ENCODE peak calls at places on chromosomes 11 and 22, in six cellular contexts. V is A549, Q is HepG2, Z is upper lobe of left lung, I is esophagus muscularis mucosa, D is K562. N is an unnamed sample.

GRCh38 chr11:57434640-57435546 is 8.0 kb upstream of the SLC43A3 start:
- DNase-seq in Q (peak), V (peak), D (no peak), I (no peak), Z (no peak), N (no peak)

GRCh38 chr11:64017950-64018224 is 17.8 kb upstream of the FLRT1 start:
- DNase-seq in D (no peak), Q (no peak), V (no peak), I (no peak), Z (peak), N (no peak)

GRCh38 chr11:115612331-115612730 is 108.1 kb upstream of the CADM1 start:
- DNase-seq in I (no peak), Z (no peak), D (no peak), V (no peak), Q (no peak), N (no peak)

GRCh38 chr11:123645576-123645975 is 8.8 kb downstream of the SCN3B start:
- DNase-seq in D (no peak), Q (no peak), V (no peak), I (no peak), Z (peak), N (no peak)

GRCh38 chr11:63767415-63768231 is 952 bp downstream of the ZFTA start:
- DNase-seq in D (peak), Z (peak), I (no peak), Q (peak), V (peak), N (peak)

GRCh38 chr11:75249704-75250103 is 9.1 kb downstream of the TPBGL start:
- DNase-seq in V (no peak), I (no peak), Z (no peak), Q (no peak), D (no peak), N (no peak)

GRCh38 chr22:37609240-37610152 is 862 bp downstream of the GGA1 start:
- DNase-seq in V (no peak), D (peak), I (no peak), Z (no peak), Q (no peak), N (no peak)

GRCh38 chr11:1120532-1121342 is 37.0 kb upstream of the MUC5AC start:
- DNase-seq in I (no peak), V (no peak), Q (no peak), Z (peak), D (no peak), N (peak)

GRCh38 chr11:72520815-72521214 is 86.5 kb upstream of the CLPB start:
- DNase-seq in I (no peak), V (no peak), D (no peak), Z (no peak), Q (no peak), N (no peak)

GRCh38 chr11:72521672-72522071 is 87.3 kb upstream of the CLPB start:
- DNase-seq in I (no peak), Z (no peak), Q (no peak), V (no peak), D (no peak), N (no peak)

GRCh38 chr11:72523991-72524390 is 89.7 kb upstream of the CLPB start:
- DNase-seq in Q (no peak), V (no peak), I (no peak), D (no peak), Z (no peak), N (no peak)

GRCh38 chr11:72522186-72522585 is 87.9 kb upstream of the CLPB start:
- DNase-seq in Q (no peak), D (no peak), V (no peak), Z (peak), I (no peak), N (no peak)

GRCh38 chr11:72519220-72519881 is 85.0 kb upstream of the CLPB start:
- DNase-seq in V (no peak), D (no peak), Q (no peak), Z (no peak), I (no peak), N (no peak)
- H3K4me3 ChIP-seq in V (no peak), D (no peak), Q (no peak), Z (peak), I (peak), N (no peak)

GRCh38 chr11:18536195-18536594 is 9.5 kb upstream of the TSG101 start:
- DNase-seq in V (no peak), Q (no peak), D (no peak), Z (no peak), I (no peak), N (no peak)

DNA sequence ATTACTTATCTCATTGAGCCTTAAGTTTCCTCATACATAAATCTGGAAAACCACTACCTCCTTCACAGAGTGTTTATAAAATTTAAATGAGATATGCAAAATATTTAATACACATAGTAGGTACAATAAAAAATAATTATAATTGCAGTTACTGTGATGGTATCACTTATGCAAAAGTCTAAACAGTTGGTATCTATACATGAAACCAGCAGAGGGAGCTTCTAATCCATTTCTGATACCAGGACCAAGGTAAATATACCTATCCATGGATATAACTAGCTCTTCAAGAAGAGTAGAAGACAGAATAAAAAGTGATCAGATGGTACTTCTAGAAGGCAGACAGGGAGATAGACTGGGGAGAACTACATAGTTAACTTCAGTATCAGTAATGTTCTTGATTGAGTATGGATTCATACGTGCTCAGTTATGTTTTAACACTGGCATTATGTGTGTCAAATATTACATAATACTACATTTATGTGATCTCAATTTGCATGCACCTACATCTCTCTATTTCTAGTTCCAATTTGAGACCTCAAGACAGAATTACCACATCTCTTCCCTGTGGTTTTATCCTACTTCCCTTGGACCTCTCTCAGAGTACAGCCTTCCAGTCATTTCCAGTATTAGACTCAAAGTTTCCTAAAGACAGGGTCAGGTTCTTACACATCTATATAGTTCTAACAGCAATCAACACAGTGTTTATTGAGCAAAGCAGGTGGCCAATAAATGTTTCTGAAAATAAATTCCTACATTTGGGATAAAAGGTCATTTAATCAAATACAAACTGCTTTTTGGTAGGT is 13.7 kb upstream of the TSG101 start:
- DNase-seq in Q (peak), Z (no peak), V (peak), D (no peak), I (no peak), N (no peak)
- TF ChIP-seq CTCF in Q (peak), Z (no peak), V (peak), D (peak), I (no peak), N (peak)

GRCh38 chr11:85232559-85232958 is 394.6 kb downstream of the DLG2 start:
- DNase-seq in I (no peak), Q (no peak), V (no peak), Z (no peak), D (no peak), N (no peak)
- TF ChIP-seq EP300 in I (no peak), Q (no peak), V (no peak), Z (no peak), D (no peak), N (no peak)

GRCh38 chr22:46074771-46075551 is 75.4 kb upstream of the PPARA start:
- DNase-seq in Z (peak), Q (no peak), I (no peak), D (no peak), V (no peak), N (peak)
- H3K4me3 ChIP-seq in Z (peak), Q (no peak), I (peak), D (no peak), V (peak), N (peak)

DNA sequence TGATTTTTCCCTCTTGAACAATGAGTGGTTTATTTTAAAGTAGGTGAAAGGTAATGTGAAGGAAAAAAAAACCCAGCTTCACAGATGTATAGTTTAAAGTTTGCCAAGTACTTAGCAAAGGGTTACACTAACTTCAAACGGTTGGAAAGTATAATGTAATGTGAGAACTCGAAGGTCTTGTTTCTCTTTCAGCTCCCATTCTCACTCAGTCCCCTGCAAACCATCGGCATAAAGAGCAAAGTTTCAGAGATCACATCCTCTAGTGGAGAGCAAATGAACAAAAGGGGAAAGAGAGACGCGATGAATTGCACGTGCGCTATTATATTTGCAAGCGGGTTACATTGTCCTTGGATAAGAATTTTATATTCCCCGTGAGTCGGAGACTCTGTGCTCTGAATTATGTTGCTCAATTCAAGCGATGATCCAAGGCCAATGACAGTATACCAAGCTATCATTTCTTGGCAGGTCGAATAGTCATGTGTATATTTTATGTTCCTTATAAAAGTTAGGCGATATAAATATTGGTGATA is 37.6 kb upstream of the BIRC3 start:
- DNase-seq in Z (no peak), D (no peak), I (no peak), V (peak), Q (peak), N (peak)
- TF ChIP-seq CTCF in Z (no peak), D (no peak), I (peak), V (no peak), Q (peak), N (no peak)

DNA sequence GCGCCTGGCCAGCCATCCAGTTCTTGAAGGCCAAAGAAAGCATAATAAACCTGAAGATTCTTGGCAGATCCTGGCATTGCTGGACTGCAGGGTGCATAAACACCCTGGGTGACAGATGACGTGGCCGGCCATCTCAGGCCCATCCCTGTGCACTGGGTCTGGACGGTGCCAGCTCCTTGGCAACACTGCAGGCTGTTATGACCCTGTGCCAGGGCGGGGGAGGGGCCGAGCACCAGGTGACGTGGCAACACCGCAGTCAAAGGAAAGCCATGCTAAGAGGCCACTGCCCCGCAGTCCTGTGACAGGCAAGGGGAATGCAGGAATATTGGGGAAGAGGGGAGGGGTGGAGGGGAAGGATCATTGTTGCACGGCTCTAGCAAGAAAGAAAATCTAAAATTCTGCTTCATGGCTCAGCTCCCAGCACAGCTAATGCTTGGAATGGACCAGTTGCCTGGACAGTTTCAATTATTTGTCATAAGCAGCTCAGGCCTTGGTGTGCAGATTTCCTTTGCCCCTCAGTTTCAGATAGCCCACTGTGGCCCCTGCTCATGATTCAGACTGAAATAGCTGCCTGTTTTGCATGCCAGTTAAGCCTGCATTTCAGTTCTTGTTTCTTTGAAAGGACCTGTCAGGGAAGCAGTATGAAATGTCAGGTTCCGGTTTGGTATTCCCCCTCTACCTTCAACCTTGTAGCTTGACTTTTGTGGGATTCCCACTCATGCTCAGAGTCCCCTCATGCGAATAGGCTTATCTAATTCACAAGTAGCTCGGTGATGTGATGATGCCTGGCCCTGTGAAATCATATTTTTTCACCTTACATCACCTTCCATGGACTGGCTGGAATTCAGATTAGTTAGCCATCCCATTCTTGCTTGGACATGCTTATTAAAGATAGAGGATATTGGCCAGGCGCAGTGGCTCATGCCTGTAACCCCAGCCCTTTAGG is 29.7 kb upstream of the DDX6 start:
- DNase-seq in D (no peak), V (no peak), Z (peak), I (peak), Q (no peak), N (peak)
- TF ChIP-seq EP300 in D (no peak), V (no peak), Z (no peak), I (no peak), Q (no peak), N (peak)

GRCh38 chr11:77068461-77069335 is 1.9 kb downstream of the CAPN5 start:
- DNase-seq in V (no peak), Q (no peak), I (no peak), D (no peak), Z (no peak), N (peak)

GRCh38 chr11:77069336-77069968 is 2.7 kb downstream of the CAPN5 start:
- DNase-seq in Z (no peak), D (no peak), Q (no peak), I (no peak), V (no peak), N (peak)

GRCh38 chr11:77066229-77067023 is at the start of gene CAPN5:
- DNase-seq in Z (peak), I (peak), Q (peak), D (peak), V (peak), N (peak)

GRCh38 chr11:77065878-77066228 is 918 bp upstream of the CAPN5 start:
- DNase-seq in Q (no peak), Z (no peak), D (no peak), I (no peak), V (no peak), N (peak)

DNA sequence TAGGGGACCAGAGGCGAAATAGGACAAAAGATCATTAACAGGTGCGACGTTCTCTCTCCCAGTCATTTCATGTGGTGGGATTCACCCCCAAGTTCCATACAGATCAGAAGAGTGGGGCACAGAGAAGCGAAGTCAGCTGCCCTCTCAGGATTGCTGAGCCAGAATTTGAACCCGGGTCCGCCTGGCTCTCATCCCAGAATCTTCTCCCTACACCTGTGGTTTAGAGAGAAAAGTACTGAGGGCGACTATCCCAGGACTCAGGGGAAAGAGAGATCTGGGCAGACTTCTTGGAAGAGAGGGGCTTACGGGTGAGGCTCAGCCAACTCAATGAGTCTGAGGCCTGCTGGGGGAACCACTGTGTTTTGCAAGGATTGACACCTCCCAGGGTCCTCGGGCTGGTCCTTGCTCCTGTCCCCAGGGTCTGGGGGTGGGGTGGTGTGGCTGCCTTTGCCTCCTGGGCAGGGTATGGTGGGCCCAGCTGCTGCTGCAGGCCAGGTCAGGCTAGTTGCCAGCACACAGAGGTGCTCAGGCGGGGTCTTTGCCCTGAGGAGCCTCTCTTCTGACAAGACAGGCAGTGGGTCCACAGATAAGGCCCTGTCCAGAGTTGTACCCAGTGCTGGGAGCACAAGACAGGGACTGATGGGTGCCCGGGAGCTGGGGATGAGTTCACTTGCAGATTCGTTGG is 1.1 kb downstream of the CAPN5 start:
- DNase-seq in Q (no peak), Z (no peak), D (no peak), I (no peak), V (no peak), N (peak)
- H3K4me3 ChIP-seq in Q (no peak), Z (peak), D (no peak), I (peak), V (peak), N (peak)

GRCh38 chr11:91263698-91264097 is 960.9 kb upstream of the FAT3 start:
- DNase-seq in Q (no peak), I (no peak), D (no peak), V (no peak), Z (no peak), N (no peak)

GRCh38 chr11:91265946-91266345 is 958.7 kb upstream of the FAT3 start:
- DNase-seq in D (no peak), Z (no peak), Q (no peak), V (no peak), I (no peak), N (no peak)

GRCh38 chr11:91257593-91258170 is 966.9 kb upstream of the FAT3 start:
- DNase-seq in I (no peak), Z (no peak), Q (no peak), V (no peak), D (no peak), N (no peak)

DNA sequence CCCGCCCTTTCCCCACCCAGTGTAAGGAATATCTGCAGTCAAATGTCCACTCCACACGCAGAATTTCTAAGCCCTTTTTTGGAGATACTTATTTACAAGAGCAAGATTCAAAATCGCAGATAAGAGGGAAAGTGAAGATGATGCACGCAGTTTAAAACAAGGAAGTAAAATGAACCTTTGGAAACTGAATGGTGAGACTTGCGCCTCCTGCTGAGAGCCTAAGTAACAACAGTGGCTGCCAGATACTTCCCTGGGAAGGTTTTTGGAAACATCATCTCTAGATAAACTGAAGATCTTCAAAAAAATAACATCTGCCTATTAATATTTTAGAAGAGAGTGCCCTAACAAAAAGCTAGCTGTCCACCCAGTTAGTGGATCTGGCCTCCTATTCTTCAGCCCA is 963.1 kb upstream of the FAT3 start:
- DNase-seq in Z (no peak), D (no peak), I (no peak), V (no peak), Q (no peak), N (no peak)
- TF ChIP-seq CTCF in Z (no peak), D (no peak), I (no peak), V (no peak), Q (no peak), N (no peak)

GRCh38 chr11:32231909-32232493 is 141.1 kb downstream of the RCN1 start:
- DNase-seq in V (peak), D (no peak), Q (peak), I (peak), Z (no peak), N (no peak)
- TF ChIP-seq EP300 in V (no peak), D (no peak), Q (no peak), I (no peak), Z (no peak), N (no peak)